ENCODE peak calls at places on chromosomes 6 and 20, in seven cellular contexts. F is stomach, G is body of pancreas, H is IMR-90, N is A549, L is H1, C is sigmoid colon. X is an unnamed sample.

GRCh38 chr6:25899580-25900408 is 25.8 kb upstream of the SLC17A3 start:
- DNase-seq in F (no peak), G (no peak), H (no peak), N (no peak), L (no peak), C (no peak), X (no peak)

GRCh38 chr6:151339369-151339768 is 52.0 kb downstream of the ZBTB2 start:
- DNase-seq in F (no peak), G (no peak), H (no peak), N (no peak), L (no peak), C (no peak), X (no peak)

GRCh38 chr6:142570221-142570671 is 268.4 kb downstream of the ADGRG6 start:
- DNase-seq in F (peak; percentile 26), G (no peak), H (peak; percentile 52), N (no peak), L (no peak), C (no peak), X (no peak)

GRCh38 chr20:62708591-62709536 is at the start of gene NTSR1:
- DNase-seq in F (no peak), G (no peak), H (no peak), N (no peak), L (peak; percentile 79), C (no peak), X (no peak)

GRCh38 chr6:10314163-10314955 is 100.5 kb downstream of the TFAP2A start:
- DNase-seq in F (no peak), G (no peak), H (no peak), N (no peak), L (no peak), C (no peak), X (no peak)

GRCh38 chr6:22819209-22819608 is 249.8 kb downstream of the HDGFL1 start:
- DNase-seq in F (no peak), G (no peak), H (no peak), N (no peak), L (no peak), C (no peak), X (no peak)

GRCh38 chr6:170370413-170370812 is 63.9 kb downstream of the FAM120B start:
- DNase-seq in F (no peak), G (no peak), H (no peak), N (no peak), L (no peak), C (no peak), X (no peak)

GRCh38 chr6:154414021-154414813 is 57.6 kb upstream of the IPCEF1 start:
- DNase-seq in F (no peak), G (no peak), H (peak; percentile 89), N (peak; percentile 18), L (no peak), C (no peak), X (no peak)

GRCh38 chr20:1906361-1907051 is 11.3 kb downstream of the SIRPA start:
- DNase-seq in F (no peak), G (no peak), H (no peak), N (no peak), L (no peak), C (no peak), X (no peak)

GRCh38 chr20:17189976-17190710 is 36.7 kb upstream of the PCSK2 start:
- DNase-seq in F (no peak), G (no peak), H (no peak), N (no peak), L (no peak), C (no peak), X (no peak)

GRCh38 chr20:53087034-53087777 is 115.0 kb downstream of the TSHZ2 start:
- DNase-seq in F (no peak), G (no peak), H (no peak), N (no peak), L (no peak), C (no peak), X (no peak)

GRCh38 chr6:99434702-99435530 is 9.8 kb upstream of the PNISR start:
- DNase-seq in F (no peak), G (no peak), H (peak; percentile 44), N (peak; percentile 19), L (no peak), C (no peak), X (no peak)

GRCh38 chr20:2742934-2743559 is 50.5 kb downstream of the EBF4 start:
- DNase-seq in F (peak; percentile 63), G (peak; percentile 55), H (peak; percentile 59), N (peak; percentile 87), L (peak; percentile 85), C (peak; percentile 76), X (peak; percentile 64)

GRCh38 chr20:31740208-31740607 is 1.1 kb downstream of the TPX2 start:
- DNase-seq in F (no peak), G (no peak), H (peak; percentile 80), N (no peak), L (no peak), C (no peak), X (no peak)

GRCh38 chr6:98833101-98834059 is 994 bp upstream of the POU3F2 start:
- DNase-seq in F (no peak), G (no peak), H (peak; percentile 16), N (no peak), L (peak; percentile 71), C (peak; percentile 64), X (no peak)

GRCh38 chr6:11368264-11368663 is 135.8 kb upstream of the NEDD9 start:
- DNase-seq in F (no peak), G (no peak), H (no peak), N (no peak), L (no peak), C (no peak), X (no peak)

GRCh38 chr6:94300424-94301144 is 881.2 kb upstream of the EPHA7 start:
- DNase-seq in F (no peak), G (no peak), H (no peak), N (no peak), L (no peak), C (no peak), X (no peak)

GRCh38 chr6:85460154-85460950 is 10.5 kb downstream of the NT5E start:
- DNase-seq in F (no peak), G (no peak), H (no peak), N (no peak), L (no peak), C (no peak), X (no peak)

GRCh38 chr20:2738734-2739398 is 46.3 kb downstream of the EBF4 start:
- DNase-seq in F (no peak), G (no peak), H (no peak), N (no peak), L (peak; percentile 45), C (no peak), X (no peak)

GRCh38 chr6:121823437-121823851 is 388.0 kb downstream of the GJA1 start:
- DNase-seq in F (no peak), G (no peak), H (peak; percentile 79), N (no peak), L (no peak), C (no peak), X (no peak)

GRCh38 chr20:12012241-12013222 is 94.8 kb downstream of the BTBD3 start:
- DNase-seq in F (peak; percentile 28), G (peak; percentile 73), H (peak; percentile 52), N (peak; percentile 61), L (peak; percentile 78), C (no peak), X (no peak)

GRCh38 chr20:59663513-59663890 is 59.2 kb downstream of the PHACTR3 start:
- DNase-seq in F (no peak), G (no peak), H (no peak), N (no peak), L (no peak), C (no peak), X (no peak)

GRCh38 chr20:59662856-59663512 is 58.6 kb downstream of the PHACTR3 start:
- DNase-seq in F (peak; percentile 8), G (no peak), H (no peak), N (no peak), L (no peak), C (no peak), X (no peak)

GRCh38 chr20:59666586-59666985 is 62.2 kb downstream of the PHACTR3 start:
- DNase-seq in F (no peak), G (no peak), H (no peak), N (no peak), L (no peak), C (no peak), X (no peak)

GRCh38 chr20:59665656-59666555 is 61.6 kb downstream of the PHACTR3 start:
- DNase-seq in F (no peak), G (no peak), H (no peak), N (no peak), L (no peak), C (no peak), X (no peak)

GRCh38 chr20:59664389-59665055 is 60.2 kb downstream of the PHACTR3 start:
- DNase-seq in F (no peak), G (no peak), H (no peak), N (no peak), L (no peak), C (no peak), X (no peak)
- H3K4me1 ChIP-seq in F (no peaks in the 10 kb centered on the region), G (no peaks in the 10 kb centered on the region), H (no peaks in the 10 kb centered on the region), N (no peaks in the 10 kb centered on the region), L (no peaks in the 10 kb centered on the region), C (no peaks in the 10 kb centered on the region), X (no peaks in the 10 kb centered on the region)

GRCh38 chr6:159968295-159969203 is at the start of gene IGF2R:
- DNase-seq in F (peak; percentile 96), G (peak; percentile 94), H (peak; percentile 80), N (peak; percentile 83), L (peak; percentile 90), C (peak; percentile 98), X (peak; percentile 96)
- TF ChIP-seq POLR2A in F (no peak), G (peak; percentile 87), H (peak; percentile 75), N (peak; percentile 74), L (peak; percentile 76), C (peak; percentile 53), X (peak; percentile 93)

GRCh38 chr6:38391206-38391908 is 248.4 kb downstream of the BTBD9 start:
- DNase-seq in F (no peak), G (no peak), H (peak; percentile 55), N (no peak), L (no peak), C (no peak), X (no peak)
- H3K4me3 ChIP-seq in F (no peak overlapping the region), G (no peak overlapping the region), H (no peak overlapping the region), N (no peak overlapping the region), L (no peak overlapping the region), C (no peak overlapping the region), X (no peak overlapping the region)

GRCh38 chr6:109872968-109873545 is 105.1 kb upstream of the GPR6 start:
- DNase-seq in F (no peak), G (no peak), H (no peak), N (no peak), L (no peak), C (peak; percentile 49), X (no peak)

GRCh38 chr6:109874621-109875020 is 103.5 kb upstream of the GPR6 start:
- DNase-seq in F (no peak), G (no peak), H (no peak), N (no peak), L (no peak), C (peak; percentile 2), X (no peak)

GRCh38 chr6:109875973-109876372 is 102.1 kb upstream of the GPR6 start:
- DNase-seq in F (no peak), G (no peak), H (no peak), N (no peak), L (no peak), C (no peak), X (no peak)

GRCh38 chr6:109872549-109872948 is 105.6 kb upstream of the GPR6 start:
- DNase-seq in F (no peak), G (no peak), H (no peak), N (no peak), L (no peak), C (no peak), X (no peak)

DNA sequence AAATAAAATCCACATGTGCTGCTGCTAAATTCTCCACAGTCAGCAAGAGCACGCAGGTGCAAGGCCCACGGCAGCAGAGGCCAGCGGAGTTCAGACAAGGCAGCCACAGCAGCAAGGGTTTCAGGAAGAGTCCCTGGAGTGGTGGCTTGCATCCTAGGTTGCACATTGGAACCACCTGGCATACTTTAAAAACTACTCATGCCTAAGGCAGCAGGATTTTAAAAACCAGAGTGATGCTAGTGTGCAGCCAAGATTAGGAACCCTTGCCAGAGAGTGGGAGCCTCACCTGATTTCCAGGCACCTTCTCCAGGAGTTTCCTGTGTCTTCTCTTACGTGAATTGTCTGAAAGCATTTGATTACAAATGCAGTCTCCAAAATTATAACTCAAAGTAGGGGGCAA is 104.0 kb upstream of the GPR6 start:
- DNase-seq in F (no peak), G (no peak), H (no peak), N (no peak), L (no peak), C (peak; percentile 6), X (no peak)
- H3K4me1 ChIP-seq in F (no peaks in the 10 kb centered on the region), G (no peaks in the 10 kb centered on the region), H (no peaks in the 10 kb centered on the region), N (no peaks in the 10 kb centered on the region), L (peaks cover 4% of the 10 kb centered on the region), C (no peaks in the 10 kb centered on the region), X (no peaks in the 10 kb centered on the region)

X was measured in right lobe of liver.